ENCODE peak calls at places on chromosomes 5 and 9, in eight cellular contexts. P, H, V, G, X, A, Z and D are unnamed samples.

GRCh38 chr5:151627650-151628049 is 36.5 kb upstream of the FAT2 start:
- DNase-seq in G (no peak), A (no peak), P (no peak), H (no peak), Z (no peak), V (no peak), X (no peak), D (no peak)

GRCh38 chr5:147949711-147950573 is 43.6 kb upstream of the C5orf46 start:
- DNase-seq in G (peak; percentile 60), Z (peak; percentile 51), H (no peak), V (peak; percentile 33), X (no peak), A (no peak), P (no peak), D (peak; percentile 49)

GRCh38 chr9:470041-470781 is 255.5 kb downstream of the DOCK8 start:
- DNase-seq in A (peak; percentile 94), H (peak; percentile 86), G (peak; percentile 78), X (peak; percentile 83), P (peak; percentile 81), V (peak; percentile 54), Z (peak; percentile 83), D (peak; percentile 71)

GRCh38 chr9:126097679-126098078 is 228.9 kb upstream of the MVB12B start:
- DNase-seq in Z (no peak), G (no peak), H (no peak), X (no peak), P (peak; percentile 9), V (no peak), A (no peak), D (no peak)

GRCh38 chr5:67262956-67263355 is 66.4 kb upstream of the CD180 start:
- DNase-seq in X (no peak), V (no peak), H (no peak), G (no peak), P (no peak), A (no peak), Z (peak; percentile 46), D (no peak)

GRCh38 chr5:68033961-68034581 is 181.5 kb upstream of the PIK3R1 start:
- DNase-seq in P (peak; percentile 16), H (no peak), X (no peak), V (no peak), Z (peak; percentile 89), G (no peak), A (no peak), D (peak; percentile 14)

GRCh38 chr5:93163010-93163663 is 417.9 kb downstream of the NR2F1-AS1 start:
- DNase-seq in H (no peak), A (no peak), G (no peak), P (no peak), X (no peak), Z (peak; percentile 90), V (peak; percentile 91), D (peak; percentile 92)

GRCh38 chr5:14655146-14655741 is 9.3 kb upstream of the OTULIN start:
- DNase-seq in V (no peak), H (no peak), Z (no peak), A (no peak), X (no peak), P (no peak), G (no peak), D (no peak)

GRCh38 chr9:105979359-105979758 is 285.0 kb downstream of the TMEM38B start:
- DNase-seq in H (no peak), V (no peak), P (no peak), X (no peak), A (no peak), Z (no peak), G (no peak), D (no peak)

GRCh38 chr5:131953969-131954368 is 8.5 kb upstream of the MEIKIN start:
- DNase-seq in X (no peak), P (no peak), V (no peak), A (no peak), G (no peak), H (no peak), Z (no peak), D (no peak)

GRCh38 chr5:171344936-171345608 is 36.0 kb downstream of the TLX3 start:
- DNase-seq in A (no peak), X (no peak), V (no peak), P (no peak), H (no peak), Z (no peak), G (no peak), D (no peak)

GRCh38 chr5:175821790-175822211 is 49.6 kb upstream of the CPLX2 start:
- DNase-seq in P (no peak), Z (no peak), G (peak; percentile 74), X (no peak), V (peak; percentile 89), H (no peak), A (no peak), D (no peak)

GRCh38 chr5:159052282-159053011 is 47.3 kb downstream of the EBF1 start:
- DNase-seq in P (no peak), Z (no peak), V (no peak), H (no peak), X (no peak), A (no peak), G (no peak), D (peak; percentile 85)

GRCh38 chr9:131402738-131403492 is 9.0 kb downstream of the PRRC2B start:
- DNase-seq in X (peak; percentile 94), G (peak; percentile 64), P (peak; percentile 90), V (no peak), A (no peak), Z (peak; percentile 95), H (peak; percentile 91), D (peak; percentile 94)

GRCh38 chr9:32603914-32604852 is 31.2 kb upstream of the NDUFB6 start:
- DNase-seq in H (no peak), X (no peak), Z (no peak), P (no peak), A (peak; percentile 60), G (peak; percentile 41), V (peak; percentile 81), D (peak; percentile 21)

DNA sequence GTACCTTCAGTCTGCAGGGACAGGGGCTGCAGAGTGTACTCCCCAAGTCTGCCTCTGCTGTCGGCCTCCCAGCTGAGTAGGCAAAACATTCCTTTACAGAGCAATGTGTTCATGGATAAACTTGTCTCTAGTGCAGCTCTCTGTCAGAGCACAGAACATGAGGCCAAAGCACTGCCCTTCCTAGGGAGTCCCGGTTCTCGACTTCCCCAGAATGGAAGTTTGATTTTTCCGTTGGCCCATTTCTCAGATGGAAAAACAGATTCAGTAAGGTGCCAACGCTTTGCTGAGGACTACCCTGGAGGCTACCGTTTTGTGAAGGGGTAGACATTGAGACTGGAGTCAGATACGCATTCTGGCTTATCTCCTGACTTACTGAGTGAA is 422 bp upstream of the TRIM32 start:
- DNase-seq in G (no peak), A (no peak), V (no peak), H (peak; percentile 5), Z (no peak), X (no peak), P (no peak), D (peak; percentile 33)
- H3K4me3 ChIP-seq in G (peak overlapping the region; percentile 95), A (peak overlapping the region; percentile 66), V (peak overlapping the region; percentile 76), H (peak overlapping the region; percentile 74), Z (peak overlapping the region; percentile 83), X (peak overlapping the region; percentile 97), P (peak overlapping the region; percentile 76), D (peak overlapping the region; percentile 79)

GRCh38 chr5:15715966-15716365 is 216.0 kb downstream of the FBXL7 start:
- DNase-seq in P (no peak), Z (no peak), A (no peak), G (no peak), H (no peak), X (no peak), V (no peak), D (no peak)
- TF ChIP-seq CTCF in P (no peak), Z (no peak), A (no peak), G (no peak), H (no peak), X (no peak), V (no peak), D (no peak)

DNA sequence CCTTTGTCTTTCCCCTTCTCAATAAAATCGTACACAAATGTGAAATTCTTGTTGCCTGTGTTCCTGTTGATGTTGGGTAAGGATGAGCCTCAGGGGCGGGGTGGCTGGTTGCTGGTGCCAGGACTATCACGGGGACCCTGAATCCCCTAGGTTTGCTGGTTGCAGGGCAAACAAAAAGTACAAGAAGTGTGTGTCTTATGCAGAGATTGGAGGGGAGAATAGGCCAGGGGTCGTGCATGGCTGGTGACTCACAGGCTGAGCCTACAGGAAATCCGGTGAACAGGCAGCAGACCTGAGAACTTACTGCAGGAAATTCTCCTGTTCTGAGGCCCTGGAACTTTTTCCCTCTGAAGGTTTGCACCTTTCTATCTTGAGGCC is 5.5 kb downstream of the ANXA2R start:
- DNase-seq in P (no peak), X (no peak), V (no peak), Z (peak; percentile 71), H (no peak), G (no peak), A (no peak), D (peak; percentile 52)
- H3K4me3 ChIP-seq in P (no peak overlapping the region), X (no peak overlapping the region), V (no peak overlapping the region), Z (no peak overlapping the region), H (peak overlapping the region; percentile 40), G (no peak overlapping the region), A (no peak overlapping the region), D (no peak overlapping the region)

GRCh38 chr9:137879566-137880150 is 2.1 kb downstream of the CACNA1B start:
- DNase-seq in V (no peak), X (no peak), G (no peak), P (no peak), A (no peak), H (no peak), Z (no peak), D (no peak)

GRCh38 chr9:137878957-137879555 is 1.5 kb downstream of the CACNA1B start:
- DNase-seq in G (no peak), X (no peak), Z (no peak), H (no peak), P (no peak), A (peak; percentile 59), V (no peak), D (no peak)

GRCh38 chr9:137880160-137880975 is 2.8 kb downstream of the CACNA1B start:
- DNase-seq in V (no peak), H (no peak), P (no peak), Z (no peak), A (no peak), G (no peak), X (no peak), D (no peak)

GRCh38 chr9:137876781-137877386 is 698 bp upstream of the CACNA1B start:
- DNase-seq in V (no peak), H (no peak), Z (no peak), G (no peak), X (no peak), A (no peak), P (no peak), D (no peak)

GRCh38 chr9:137878146-137878941 is 762 bp downstream of the CACNA1B start:
- DNase-seq in G (no peak), X (no peak), V (no peak), P (peak; percentile 12), A (peak; percentile 63), Z (peak; percentile 19), H (no peak), D (peak; percentile 5)
- TF ChIP-seq CTCF in G (no peak), X (no peak), V (no peak), P (no peak), A (peak; percentile 13), Z (no peak), H (no peak), D (no peak)